ENCODE peak calls at places on chromosomes 6 and 20, in four cellular contexts. I is IMR-90, U is A549, H is K562. Q is an unnamed sample.

GRCh38 chr20:56788041-56788670 is 159.1 kb downstream of the TFAP2C start:
- DNase-seq in U (peak), H (no peak), I (peak), Q (no peak)

GRCh38 chr6:131572686-131573415 is at the start of gene ARG1:
- DNase-seq in I (no peak), U (no peak), H (peak), Q (no peak)

GRCh38 chr6:152225231-152225934 is 411.8 kb downstream of the SYNE1 start:
- DNase-seq in H (no peak), U (no peak), I (peak), Q (no peak)

GRCh38 chr6:163427498-163428254 is 13.2 kb downstream of the QKI start:
- DNase-seq in I (peak), H (no peak), U (peak), Q (no peak)

GRCh38 chr6:33837971-33838665 is 34.3 kb upstream of the MLN start:
- DNase-seq in I (peak), U (no peak), H (no peak), Q (no peak)

GRCh38 chr6:136521430-136521829 is 28.8 kb downstream of the MAP7 start:
- DNase-seq in I (no peak), U (no peak), H (no peak), Q (no peak)

GRCh38 chr20:48659888-48660287 is 167.9 kb downstream of the PREX1 start:
- DNase-seq in H (no peak), I (no peak), U (no peak), Q (no peak)

GRCh38 chr20:37356387-37356786 is 10.4 kb downstream of the SRC start:
- DNase-seq in H (no peak), I (no peak), U (peak), Q (no peak)

GRCh38 chr6:135180458-135181332 is at the start of gene MYB:
- DNase-seq in U (peak), H (peak), I (peak), Q (no peak)

GRCh38 chr6:140845666-140846065 is 1287.1 kb upstream of the GJE1 start:
- DNase-seq in I (no peak), U (no peak), H (no peak), Q (no peak)

GRCh38 chr20:18004389-18005031 is 35.7 kb downstream of the MGME1 start:
- DNase-seq in I (peak), U (no peak), H (no peak), Q (no peak)

GRCh38 chr20:16312998-16313397 is 260.2 kb downstream of the KIF16B start:
- DNase-seq in H (no peak), I (no peak), U (no peak), Q (no peak)

GRCh38 chr20:32970115-32970972 is 33.9 kb downstream of the SUN5 start:
- DNase-seq in I (no peak), H (no peak), U (no peak), Q (no peak)

GRCh38 chr6:166672146-166672545 is 45.1 kb upstream of the RPS6KA2 start:
- DNase-seq in H (no peak), I (no peak), U (no peak), Q (no peak)

GRCh38 chr6:113875470-113875869 is 18.3 kb downstream of the MARCKS start:
- DNase-seq in H (no peak), U (no peak), I (peak), Q (no peak)

GRCh38 chr6:131980791-131981623 is 29.8 kb upstream of the CCN2 start:
- DNase-seq in U (peak), H (no peak), I (no peak), Q (no peak)

GRCh38 chr6:158786645-158787304 is 32.4 kb downstream of the EZR start:
- DNase-seq in H (no peak), U (no peak), I (no peak), Q (no peak)

GRCh38 chr6:68738039-68738438 is 103.0 kb downstream of the ADGRB3 start:
- DNase-seq in U (no peak), H (no peak), I (no peak), Q (no peak)

GRCh38 chr20:1565461-1565860 is 8.0 kb upstream of the SIRPD start:
- DNase-seq in I (no peak), H (peak), U (no peak), Q (no peak)

GRCh38 chr6:41460742-41461336 is 85.3 kb upstream of the FOXP4 start:
- DNase-seq in U (peak), H (peak), I (no peak), Q (no peak)

GRCh38 chr6:108587258-108588059 is 26.7 kb downstream of the FOXO3 start:
- DNase-seq in I (peak), U (peak), H (no peak), Q (no peak)

GRCh38 chr6:146367061-146367460 is 176.6 kb upstream of the RAB32 start:
- DNase-seq in I (no peak), H (no peak), U (no peak), Q (no peak)

GRCh38 chr6:14046476-14047068 is 71.0 kb upstream of the CD83 start:
- DNase-seq in I (peak), U (peak), H (peak), Q (no peak)
- TF ChIP-seq ELK1 in I (no peak), U (no peak), H (no peak), Q (no peak)

GRCh38 chr6:169723991-169724553 is at the start of gene PHF10:
- DNase-seq in H (peak), I (no peak), U (peak), Q (no peak)

GRCh38 chr6:169726049-169726400 is 1.7 kb upstream of the PHF10 start:
- DNase-seq in U (no peak), H (no peak), I (no peak), Q (no peak)

GRCh38 chr6:169725270-169726048 is 1.2 kb upstream of the PHF10 start:
- DNase-seq in H (peak), I (peak), U (peak), Q (no peak)

GRCh38 chr6:169723200-169723909 is 945 bp downstream of the PHF10 start:
- DNase-seq in H (peak), U (peak), I (peak), Q (no peak)

DNA sequence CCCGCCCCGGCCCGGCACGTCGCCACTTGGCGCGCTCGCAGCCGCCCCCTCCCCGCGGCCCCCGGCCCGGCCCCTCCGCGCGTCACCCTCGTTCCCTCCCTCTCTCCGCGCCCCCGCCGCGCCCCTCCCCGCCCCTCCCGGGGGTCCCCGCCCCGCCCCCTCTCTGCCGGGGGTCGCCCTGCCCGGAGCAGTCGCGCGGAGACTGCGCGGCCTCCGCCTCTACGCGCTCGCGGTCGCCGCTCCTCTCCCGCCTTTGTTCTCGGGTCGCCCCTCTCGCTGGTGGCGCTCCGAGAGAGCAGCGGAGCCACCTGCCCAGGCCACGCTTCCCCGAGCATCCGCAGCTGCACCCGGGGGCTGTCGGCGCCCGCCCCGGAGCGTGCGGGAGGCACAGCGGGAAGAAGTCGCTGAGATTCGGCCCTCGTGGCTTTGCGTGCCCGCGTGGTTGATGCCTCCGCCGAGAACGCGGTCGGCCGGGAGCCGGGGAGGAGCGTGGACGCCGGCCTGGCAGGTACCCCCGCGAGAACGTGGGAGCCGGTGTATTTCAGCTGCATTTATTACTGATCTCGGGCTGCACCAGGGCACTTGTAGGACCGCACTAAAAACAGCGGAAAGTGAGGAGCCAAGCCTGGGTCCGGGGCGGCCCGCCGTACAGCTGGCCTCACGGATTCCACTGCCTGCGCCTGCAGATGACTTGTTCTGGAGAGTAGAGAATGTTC is 412 bp upstream of the PHF10 start:
- DNase-seq in U (peak), I (peak), H (peak), Q (no peak)
- TF ChIP-seq ELK1 in U (no peak), I (no peak), H (no peak), Q (no peak)

GRCh38 chr20:51171141-51171540 is 148.2 kb upstream of the KCNG1 start:
- DNase-seq in U (no peak), H (no peak), I (no peak), Q (no peak)

GRCh38 chr20:51174536-51174935 is 151.6 kb upstream of the KCNG1 start:
- DNase-seq in H (no peak), U (no peak), I (no peak), Q (no peak)

GRCh38 chr20:51166489-51166888 is 143.6 kb upstream of the KCNG1 start:
- DNase-seq in U (no peak), I (no peak), H (no peak), Q (no peak)

GRCh38 chr20:51172558-51173428 is 149.9 kb upstream of the KCNG1 start:
- DNase-seq in U (peak), H (no peak), I (no peak), Q (no peak)

GRCh38 chr20:51169813-51170212 is 146.9 kb upstream of the KCNG1 start:
- DNase-seq in H (no peak), U (no peak), I (no peak), Q (no peak)
- TF ChIP-seq ELK1 in H (no peak), U (no peak), I (no peak), Q (no peak)

DNA sequence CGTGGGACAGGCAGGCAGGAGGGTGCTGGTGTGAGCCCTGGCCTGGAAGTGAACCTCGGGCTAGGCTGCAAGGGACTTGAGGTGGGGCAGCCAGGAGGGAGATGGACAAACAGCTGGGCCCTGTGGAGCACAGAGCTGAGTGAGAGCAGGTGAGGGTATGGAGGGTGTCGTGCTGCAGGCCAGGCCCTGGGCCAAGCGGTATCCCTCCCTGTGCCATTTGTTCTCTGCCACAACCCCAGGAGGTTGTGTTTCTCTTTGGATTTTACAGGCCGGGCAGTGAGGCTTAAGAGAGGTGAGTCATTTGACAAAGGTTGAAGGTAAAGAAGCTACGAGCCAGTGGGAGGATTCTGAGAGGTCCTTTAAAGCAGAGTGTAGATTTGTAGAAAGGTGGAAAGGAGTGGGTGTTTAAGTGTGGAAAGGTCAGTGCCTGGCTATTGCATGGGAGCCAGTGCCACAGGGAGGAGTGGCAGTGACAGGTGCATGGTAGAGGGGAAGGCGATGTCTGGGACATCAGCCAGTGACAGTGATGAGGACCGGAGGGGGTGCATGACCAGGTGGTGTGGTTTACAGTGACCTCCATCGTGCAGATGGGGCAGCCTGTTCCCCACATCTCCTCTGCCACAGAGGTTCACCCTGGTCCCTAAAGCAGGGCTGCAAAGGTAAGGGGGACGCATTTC is 39.8 kb downstream of the GMPR start:
- DNase-seq in U (no peak), H (no peak), I (peak), Q (no peak)
- TF ChIP-seq ELK1 in U (no peak), H (no peak), I (no peak), Q (no peak)

DNA sequence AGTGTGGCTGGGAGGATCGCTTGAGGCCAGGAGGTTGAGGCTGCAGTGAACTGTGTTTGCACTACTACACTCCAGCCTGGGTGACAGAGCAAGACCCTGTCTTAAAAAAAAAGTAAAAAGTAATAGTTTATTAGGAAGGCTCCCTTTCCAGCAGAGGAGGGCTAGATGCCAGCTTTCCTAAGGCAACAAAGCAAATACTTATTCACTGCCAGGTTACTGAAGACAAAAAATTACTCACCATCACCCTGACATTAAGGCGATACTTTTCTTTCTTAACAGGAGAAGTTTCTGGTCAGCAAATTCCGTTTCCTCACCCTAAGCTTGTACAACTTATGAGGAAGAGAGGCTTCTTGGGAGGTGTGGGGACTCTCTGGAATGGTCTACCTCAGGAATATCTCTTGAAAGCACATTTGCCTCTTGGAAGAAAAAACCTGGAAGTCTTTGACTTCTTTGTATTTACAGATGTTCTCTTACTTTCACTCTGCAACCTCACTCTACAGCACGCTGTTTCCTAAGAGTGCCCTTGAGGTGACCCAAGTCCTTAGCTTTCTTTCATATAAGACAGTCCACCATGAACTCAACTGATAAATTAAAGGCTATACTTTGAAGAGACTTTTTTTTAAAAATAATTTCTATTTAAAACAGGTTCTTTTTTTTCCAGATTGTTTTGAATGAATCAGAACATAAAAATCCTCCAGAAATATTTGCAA is 52.9 kb upstream of the TRAF3IP2 start:
- DNase-seq in H (no peak), U (no peak), I (peak), Q (no peak)
- TF ChIP-seq ELK1 in H (no peak), U (no peak), I (no peak), Q (no peak)

GRCh38 chr6:26022166-26022510 is 59.5 kb downstream of the TRIM38 start:
- DNase-seq in I (peak), U (peak), H (peak), Q (peak)
- TF ChIP-seq ELK1 in I (no peak), U (no peak), H (no peak), Q (no peak)

DNA sequence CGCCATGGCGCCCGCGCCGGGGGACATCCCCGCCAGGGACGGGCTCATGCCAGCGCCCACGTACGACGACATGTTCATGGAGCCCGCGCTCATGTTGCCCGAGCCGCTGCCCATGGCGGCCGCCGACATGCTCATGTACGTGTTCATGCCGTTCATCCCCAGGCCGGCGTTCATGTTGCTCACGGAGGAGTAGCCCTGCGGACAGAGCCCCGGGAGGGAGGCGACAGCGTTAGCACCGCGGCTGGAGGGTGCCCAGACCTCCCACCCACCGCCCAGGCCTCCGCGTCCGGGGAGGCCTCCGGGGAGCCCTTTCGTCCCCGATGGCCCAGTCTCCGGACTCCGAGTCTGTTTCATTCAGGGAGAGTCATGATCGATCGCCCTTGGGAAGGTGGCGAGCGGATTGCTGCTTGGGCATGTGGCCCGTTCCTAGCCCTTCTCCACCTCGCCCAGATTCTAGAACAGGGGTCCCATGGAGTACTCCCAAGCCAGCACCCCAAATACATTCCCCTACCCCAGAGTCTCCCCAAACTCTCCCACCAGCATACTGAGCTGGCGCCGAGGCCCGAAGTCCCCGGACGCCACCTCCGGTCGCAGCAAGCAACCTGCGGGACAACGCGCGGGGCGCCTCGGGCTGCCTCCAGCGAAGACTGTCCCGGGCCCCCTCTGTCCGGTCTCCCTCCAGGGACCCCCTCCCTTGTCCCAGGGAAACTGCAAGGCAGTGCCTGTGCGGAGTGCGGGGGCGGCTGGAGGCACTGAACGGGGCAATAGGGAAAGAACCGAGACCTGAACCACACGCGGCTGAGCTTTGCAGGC is 1.2 kb downstream of the FOXA2 start:
- DNase-seq in U (peak), I (no peak), H (no peak), Q (no peak)
- TF ChIP-seq ELK1 in U (no peak), I (no peak), H (no peak), Q (no peak)

GRCh38 chr6:105591053-105591452 is 188.2 kb upstream of the PREP start:
- DNase-seq in U (peak), H (no peak), I (peak), Q (peak)
- TF ChIP-seq ELK1 in U (no peak), H (no peak), I (no peak), Q (no peak)

GRCh38 chr6:3573670-3574069 is 116.8 kb upstream of the SLC22A23 start:
- DNase-seq in H (no peak), U (no peak), I (no peak), Q (no peak)

GRCh38 chr6:3571836-3572235 is 115.0 kb upstream of the SLC22A23 start:
- DNase-seq in U (no peak), I (no peak), H (no peak), Q (no peak)

GRCh38 chr6:3577517-3577916 is 120.7 kb upstream of the SLC22A23 start:
- DNase-seq in H (peak), I (no peak), U (no peak), Q (no peak)

GRCh38 chr6:3575701-3576100 is 118.9 kb upstream of the SLC22A23 start:
- DNase-seq in H (no peak), U (no peak), I (no peak), Q (no peak)

GRCh38 chr6:3575166-3575565 is 118.3 kb upstream of the SLC22A23 start:
- DNase-seq in I (no peak), H (no peak), U (no peak), Q (no peak)
- TF ChIP-seq ELK1 in I (no peak), H (no peak), U (no peak), Q (no peak)

GRCh38 chr20:19048898-19049889 is 163.2 kb upstream of the SLC24A3 start:
- DNase-seq in U (no peak), H (no peak), I (no peak), Q (no peak)

GRCh38 chr20:19047951-19048296 is 164.5 kb upstream of the SLC24A3 start:
- DNase-seq in U (no peak), I (no peak), H (no peak), Q (no peak)

GRCh38 chr20:19045366-19045765 is 167.1 kb upstream of the SLC24A3 start:
- DNase-seq in H (no peak), U (no peak), I (no peak), Q (no peak)

GRCh38 chr20:19047040-19047950 is 165.1 kb upstream of the SLC24A3 start:
- DNase-seq in I (no peak), H (no peak), U (no peak), Q (no peak)
- TF ChIP-seq ELK1 in I (no peak), H (no peak), U (no peak), Q (no peak)

Q was measured in GM12878.